ENCODE peak calls at places on chromosome 6, in five cellular contexts. One of them, this sample, is unnamed.

GRCh38 chr6:111477481-111477938 is 5.5 kb downstream of the REV3L start:
- DNase-seq in ecto neural progenitor cell: no peak
- DNase-seq in activated naive CD8-positive, alpha-beta T cell treated with anti-CD3 and anti-CD28 coated beads for 36 hours: no peak
- DNase-seq in foreskin fibroblast: peak
- DNase-seq in right atrium auricular region: no peak
- DNase-seq in this sample: no peak

GRCh38 chr6:152232494-152233151 is 404.5 kb downstream of the SYNE1 start:
- DNase-seq in right atrium auricular region: no peak
- DNase-seq in activated naive CD8-positive, alpha-beta T cell treated with anti-CD3 and anti-CD28 coated beads for 36 hours: peak
- DNase-seq in ecto neural progenitor cell: no peak
- DNase-seq in foreskin fibroblast: peak
- DNase-seq in this sample: peak

GRCh38 chr6:21887301-21888185 is 294.0 kb downstream of the SOX4 start:
- DNase-seq in foreskin fibroblast: peak
- DNase-seq in ecto neural progenitor cell: no peak
- DNase-seq in right atrium auricular region: no peak
- DNase-seq in activated naive CD8-positive, alpha-beta T cell treated with anti-CD3 and anti-CD28 coated beads for 36 hours: no peak
- DNase-seq in this sample: no peak

GRCh38 chr6:143652840-143653239 is 24.9 kb upstream of the PHACTR2 start:
- DNase-seq in foreskin fibroblast: no peak
- DNase-seq in right atrium auricular region: no peak
- DNase-seq in activated naive CD8-positive, alpha-beta T cell treated with anti-CD3 and anti-CD28 coated beads for 36 hours: no peak
- DNase-seq in ecto neural progenitor cell: no peak
- DNase-seq in this sample: peak

GRCh38 chr6:11632231-11632630 is 94.7 kb downstream of the TMEM170B start:
- DNase-seq in right atrium auricular region: no peak
- DNase-seq in ecto neural progenitor cell: no peak
- DNase-seq in foreskin fibroblast: peak
- DNase-seq in activated naive CD8-positive, alpha-beta T cell treated with anti-CD3 and anti-CD28 coated beads for 36 hours: no peak
- DNase-seq in this sample: no peak

GRCh38 chr6:101083533-101084172 is 202.5 kb upstream of the ASCC3 start:
- DNase-seq in activated naive CD8-positive, alpha-beta T cell treated with anti-CD3 and anti-CD28 coated beads for 36 hours: no peak
- DNase-seq in foreskin fibroblast: peak
- DNase-seq in ecto neural progenitor cell: no peak
- DNase-seq in right atrium auricular region: no peak
- DNase-seq in this sample: no peak

GRCh38 chr6:25981529-25982263 is 19.1 kb downstream of the TRIM38 start:
- DNase-seq in right atrium auricular region: no peak
- DNase-seq in ecto neural progenitor cell: no peak
- DNase-seq in foreskin fibroblast: no peak
- DNase-seq in activated naive CD8-positive, alpha-beta T cell treated with anti-CD3 and anti-CD28 coated beads for 36 hours: no peak
- DNase-seq in this sample: no peak

GRCh38 chr6:110590821-110591351 is 114.5 kb upstream of the SLC22A16 start:
- DNase-seq in foreskin fibroblast: peak
- DNase-seq in right atrium auricular region: no peak
- DNase-seq in activated naive CD8-positive, alpha-beta T cell treated with anti-CD3 and anti-CD28 coated beads for 36 hours: no peak
- DNase-seq in ecto neural progenitor cell: no peak
- DNase-seq in this sample: no peak

GRCh38 chr6:54428437-54428836 is 120.2 kb downstream of the TINAG start:
- DNase-seq in right atrium auricular region: no peak
- DNase-seq in foreskin fibroblast: no peak
- DNase-seq in activated naive CD8-positive, alpha-beta T cell treated with anti-CD3 and anti-CD28 coated beads for 36 hours: no peak
- DNase-seq in ecto neural progenitor cell: no peak
- DNase-seq in this sample: no peak

GRCh38 chr6:89242574-89243330 is 25.6 kb upstream of the GABRR1 start:
- DNase-seq in right atrium auricular region: no peak
- DNase-seq in ecto neural progenitor cell: no peak
- DNase-seq in foreskin fibroblast: peak
- DNase-seq in activated naive CD8-positive, alpha-beta T cell treated with anti-CD3 and anti-CD28 coated beads for 36 hours: no peak
- DNase-seq in this sample: no peak

GRCh38 chr6:4447646-4448315 is 312.4 kb upstream of the ECI2 start:
- DNase-seq in activated naive CD8-positive, alpha-beta T cell treated with anti-CD3 and anti-CD28 coated beads for 36 hours: no peak
- DNase-seq in foreskin fibroblast: no peak
- DNase-seq in right atrium auricular region: no peak
- DNase-seq in ecto neural progenitor cell: no peak
- DNase-seq in this sample: no peak